ENCODE peak calls at places on chromosome 1, in nine cellular contexts. Z is NT2/D1, O is fibroblast of lung, K is HCT116, Q is GM23248, P is adipocyte, C is PC-3, A is H9, E is IMR-90. R is an unnamed sample.
A peak's percentile ranks its signal among the peaks of the same experiment; 100 is the strongest.

GRCh38 chr1:204814146-204814884 is 56.3 kb upstream of the NFASC start:
- DNase-seq in Z (no peak), O (no peak), K (no peak), Q (no peak), P (no peak), C (no peak), A (no peak), E (no peak), R (no peak)

GRCh38 chr1:200556005-200556404 is 64.5 kb downstream of the KIF14 start:
- DNase-seq in Z (no peak), O (peak; percentile 31), K (no peak), Q (peak; percentile 29), P (no peak), C (peak; percentile 48), A (no peak), E (peak; percentile 13), R (no peak)

GRCh38 chr1:162908780-162909179 is 47.8 kb upstream of the CCDC190 start:
- DNase-seq in Z (no peak), O (peak; percentile 82), K (no peak), Q (peak; percentile 92), P (peak; percentile 61), C (peak; percentile 93), A (no peak), E (peak; percentile 91), R (peak; percentile 88)

GRCh38 chr1:99645699-99646531 is at the start of gene PALMD:
- DNase-seq in Z (peak; percentile 13), O (no peak), K (no peak), Q (peak; percentile 42), P (peak; percentile 36), C (peak; percentile 60), A (peak; percentile 32), E (peak; percentile 15), R (peak; percentile 81)

GRCh38 chr1:207885129-207886032 is 25.5 kb downstream of the CD34 start:
- DNase-seq in Z (peak; percentile 82), O (peak; percentile 90), K (peak; percentile 63), Q (peak; percentile 87), P (peak; percentile 96), C (peak; percentile 90), A (peak; percentile 72), E (peak; percentile 83), R (peak; percentile 46)

GRCh38 chr1:202133016-202133415 is 10.3 kb downstream of the GPR37L1 start:
- DNase-seq in Z (no peak), O (no peak), K (no peak), Q (no peak), P (no peak), C (no peak), A (no peak), E (no peak), R (no peak)

GRCh38 chr1:206575165-206575893 is 36.9 kb downstream of the EIF2D start:
- DNase-seq in Z (no peak), O (peak; percentile 96), K (no peak), Q (peak; percentile 70), P (peak; percentile 81), C (no peak), A (no peak), E (peak; percentile 87), R (no peak)

GRCh38 chr1:47755368-47755990 is 241.7 kb downstream of the TRABD2B start:
- DNase-seq in Z (peak; percentile 81), O (no peak), K (peak; percentile 28), Q (peak; percentile 8), P (no peak), C (peak; percentile 25), A (peak; percentile 77), E (no peak), R (no peak)

GRCh38 chr1:185556551-185556950 is 177.6 kb upstream of the HMCN1 start:
- DNase-seq in Z (no peak), O (no peak), K (no peak), Q (peak; percentile 34), P (peak; percentile 87), C (no peak), A (no peak), E (no peak), R (no peak)

GRCh38 chr1:152886758-152887409 is 8.8 kb downstream of the SMCP start:
- DNase-seq in Z (no peak), O (no peak), K (no peak), Q (no peak), P (no peak), C (no peak), A (no peak), E (no peak), R (peak; percentile 60)

GRCh38 chr1:207883660-207884245 is 27.2 kb downstream of the CD34 start:
- DNase-seq in Z (no peak), O (no peak), K (no peak), Q (no peak), P (no peak), C (no peak), A (no peak), E (no peak), R (no peak)

GRCh38 chr1:7873801-7874795 is 21.2 kb upstream of the UTS2 start:
- DNase-seq in Z (no peak), O (no peak), K (no peak), Q (no peak), P (no peak), C (no peak), A (no peak), E (no peak), R (no peak)

GRCh38 chr1:236168716-236169429 is 26.5 kb downstream of the GPR137B start:
- DNase-seq in Z (no peak), O (peak; percentile 83), K (no peak), Q (peak; percentile 47), P (no peak), C (no peak), A (peak; percentile 70), E (peak; percentile 53), R (no peak)

DNA sequence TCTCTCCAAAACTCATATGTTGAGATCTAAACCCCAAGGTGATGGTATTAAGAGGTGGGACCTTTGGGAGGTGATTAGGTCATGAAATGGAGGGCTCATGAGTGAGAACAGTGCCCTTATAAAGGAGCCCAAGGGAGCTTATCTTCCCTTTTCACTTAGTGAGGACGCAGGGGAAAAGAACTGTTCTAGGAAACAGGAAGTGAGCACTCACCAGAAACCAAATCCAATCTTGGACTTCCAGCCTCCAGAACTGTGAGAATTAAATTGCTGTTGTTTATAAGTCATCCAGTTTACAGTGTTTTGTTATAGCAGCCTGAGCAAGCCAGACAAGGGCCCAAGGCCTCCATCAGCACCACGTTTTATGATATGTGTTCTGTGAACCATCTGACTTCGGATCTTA is 60.3 kb upstream of the LRRC8D start:
- DNase-seq in Z (no peak), O (no peak), K (no peak), Q (no peak), P (no peak), C (no peak), A (no peak), E (no peak), R (no peak)
- H3K27me3 ChIP-seq in Z (peaks cover 33% of the 10 kb centered on the region), O (no peaks in the 10 kb centered on the region), K (no peaks in the 10 kb centered on the region), Q (no peaks in the 10 kb centered on the region), P (no peaks in the 10 kb centered on the region), C (no peaks in the 10 kb centered on the region), A (peaks cover 7% of the 10 kb centered on the region), E (no peaks in the 10 kb centered on the region), R (no peaks in the 10 kb centered on the region)

DNA sequence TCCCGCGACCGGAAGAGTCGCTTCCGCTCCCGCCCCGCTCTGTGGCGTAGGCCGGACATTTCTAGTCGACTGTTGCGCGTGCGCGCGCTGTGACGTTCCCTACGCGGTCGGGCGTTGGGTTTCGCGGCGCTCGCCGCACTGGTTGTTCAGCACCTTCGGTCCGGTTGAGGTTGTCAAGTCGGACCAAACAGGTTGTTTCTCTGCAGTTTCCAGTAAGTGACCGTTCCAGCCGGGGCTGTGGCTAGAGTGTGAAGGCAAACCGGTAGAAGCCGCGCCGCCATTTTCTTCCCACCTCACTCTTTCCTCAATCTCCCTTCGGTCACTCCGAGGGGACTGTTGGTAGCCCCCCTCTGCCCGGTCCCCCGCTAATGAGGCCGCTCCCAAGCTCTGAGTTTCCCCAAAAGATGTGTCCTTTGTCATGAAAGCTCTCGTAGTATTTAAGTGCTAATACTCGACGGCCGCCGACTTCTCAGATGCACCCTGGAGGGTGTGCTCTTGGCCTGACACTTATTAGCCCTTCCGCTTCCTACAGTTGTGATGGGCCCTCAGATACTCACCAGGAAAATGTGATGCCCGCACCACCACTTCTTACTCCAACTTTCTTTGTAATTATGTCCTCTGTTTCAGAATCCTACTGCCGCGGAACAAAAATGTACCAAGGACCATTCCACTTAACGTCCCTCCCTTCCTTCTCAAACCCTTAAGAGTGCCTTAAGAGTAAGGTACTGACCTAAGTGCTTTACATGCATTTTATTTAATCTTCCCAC is 56.3 kb downstream of the TRAF5 start:
- DNase-seq in Z (peak; percentile 96), O (peak; percentile 94), K (peak; percentile 90), Q (peak; percentile 98), P (peak; percentile 95), C (peak; percentile 97), A (peak; percentile 94), E (peak; percentile 91), R (peak; percentile 82)
- H3K9ac ChIP-seq in Z (peak overlapping the region; percentile 89), O (peak overlapping the region; percentile 97), K (peak overlapping the region; percentile 90), Q (peak overlapping the region; percentile 85), P (peak overlapping the region; percentile 87), C (peak overlapping the region; percentile 92), A (peak overlapping the region; percentile 85), E (peak overlapping the region; percentile 88), R (peak overlapping the region; percentile 83)

GRCh38 chr1:20483833-20484525 is 2.0 kb downstream of the CAMK2N1 start:
- DNase-seq in Z (no peak), O (peak; percentile 45), K (no peak), Q (peak; percentile 55), P (peak; percentile 56), C (peak; percentile 28), A (peak; percentile 61), E (peak; percentile 22), R (peak; percentile 34)

GRCh38 chr1:20484526-20485462 is 1.2 kb downstream of the CAMK2N1 start:
- DNase-seq in Z (no peak), O (no peak), K (no peak), Q (peak; percentile 55), P (peak; percentile 56), C (no peak), A (no peak), E (no peak), R (no peak)

GRCh38 chr1:20485527-20486456 is at the start of gene CAMK2N1:
- DNase-seq in Z (no peak), O (peak; percentile 76), K (no peak), Q (peak; percentile 87), P (peak; percentile 91), C (peak; percentile 73), A (peak; percentile 64), E (peak; percentile 67), R (peak; percentile 79)

GRCh38 chr1:20486457-20487235 is 636 bp upstream of the CAMK2N1 start:
- DNase-seq in Z (no peak), O (peak; percentile 80), K (no peak), Q (peak; percentile 75), P (peak; percentile 86), C (peak; percentile 69), A (peak; percentile 86), E (peak; percentile 61), R (peak; percentile 61)

DNA sequence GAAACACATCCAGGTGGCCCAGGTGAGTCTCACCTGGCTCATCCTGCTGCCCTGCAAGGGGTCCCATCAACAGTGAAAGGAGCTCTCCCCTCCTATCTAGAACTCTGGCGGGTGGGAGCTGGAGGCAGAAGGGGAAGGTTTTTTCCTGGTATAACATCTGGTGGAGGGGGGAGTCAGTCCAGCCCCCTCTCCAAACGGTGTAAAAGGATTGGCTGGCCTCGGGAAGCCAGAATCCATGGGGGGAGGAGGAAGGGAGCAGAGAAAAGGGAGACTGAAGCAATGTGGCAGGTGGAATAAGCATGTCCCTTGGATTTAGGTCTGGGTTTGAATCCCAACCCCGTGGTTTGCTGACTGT is 1.2 kb upstream of the CAMK2N1 start:
- DNase-seq in Z (no peak), O (no peak), K (no peak), Q (no peak), P (no peak), C (no peak), A (no peak), E (no peak), R (no peak)
- H3K27me3 ChIP-seq in Z (peaks cover 41% of the 10 kb centered on the region), O (no peaks in the 10 kb centered on the region), K (no peaks in the 10 kb centered on the region), Q (no peaks in the 10 kb centered on the region), P (no peaks in the 10 kb centered on the region), C (peaks cover 6% of the 10 kb centered on the region), A (peaks cover 29% of the 10 kb centered on the region), E (no peaks in the 10 kb centered on the region), R (no peaks in the 10 kb centered on the region)

GRCh38 chr1:4653796-4654715 is at the start of gene AJAP1:
- DNase-seq in Z (no peak), O (no peak), K (no peak), Q (no peak), P (no peak), C (no peak), A (peak; percentile 77), E (no peak), R (no peak)
- H3K9ac ChIP-seq in Z (peak within 1 kb of the TSS; percentile 77), O (no peak within 1 kb of the TSS), K (no peak within 1 kb of the TSS), Q (no peak within 1 kb of the TSS), P (no peak within 1 kb of the TSS), C (no peak within 1 kb of the TSS), A (no peak within 1 kb of the TSS), E (no peak within 1 kb of the TSS), R (peak within 1 kb of the TSS; percentile 38)

R was measured in mammary epithelial cell.